ENCODE peak calls at places on chromosomes 7 and 10, in ten cellular contexts. One of them, this sample, is unnamed.

GRCh38 chr10:50416885-50417284 is 165.6 kb upstream of the ASAH2 start:
- DNase-seq in heart right ventricle: no peak
- DNase-seq in B cell: no peak
- DNase-seq in thoracic aorta: no peak
- DNase-seq in gastrocnemius medialis: no peak
- DNase-seq in tibial artery: no peak
- DNase-seq in bronchial epithelial cell: no peak
- DNase-seq in hepatocyte: no peak
- DNase-seq in HFFc6: no peak
- DNase-seq in RWPE1: no peak
- DNase-seq in this sample: peak; percentile 30

GRCh38 chr10:72733989-72734388 is 42.0 kb downstream of the MCU start:
- DNase-seq in B cell: no peak
- DNase-seq in gastrocnemius medialis: no peak
- DNase-seq in thoracic aorta: no peak
- DNase-seq in tibial artery: no peak
- DNase-seq in hepatocyte: no peak
- DNase-seq in heart right ventricle: no peak
- DNase-seq in HFFc6: no peak
- DNase-seq in bronchial epithelial cell: no peak
- DNase-seq in RWPE1: no peak
- DNase-seq in this sample: no peak

GRCh38 chr7:29332027-29332806 is 137.6 kb downstream of the CHN2 start:
- DNase-seq in RWPE1: no peak
- DNase-seq in heart right ventricle: no peak
- DNase-seq in B cell: no peak
- DNase-seq in HFFc6: no peak
- DNase-seq in bronchial epithelial cell: no peak
- DNase-seq in thoracic aorta: no peak
- DNase-seq in gastrocnemius medialis: no peak
- DNase-seq in tibial artery: no peak
- DNase-seq in hepatocyte: no peak
- DNase-seq in this sample: no peak

GRCh38 chr10:45006631-45007030 is 5.9 kb downstream of the ZNF22 start:
- DNase-seq in heart right ventricle: no peak
- DNase-seq in tibial artery: no peak
- DNase-seq in bronchial epithelial cell: no peak
- DNase-seq in gastrocnemius medialis: no peak
- DNase-seq in B cell: no peak
- DNase-seq in RWPE1: no peak
- DNase-seq in HFFc6: no peak
- DNase-seq in thoracic aorta: no peak
- DNase-seq in hepatocyte: no peak
- DNase-seq in this sample: no peak

GRCh38 chr10:48444266-48444665 is 137.8 kb downstream of the MAPK8 start:
- DNase-seq in HFFc6: peak; percentile 49
- DNase-seq in B cell: no peak
- DNase-seq in gastrocnemius medialis: no peak
- DNase-seq in RWPE1: peak; percentile 57
- DNase-seq in thoracic aorta: no peak
- DNase-seq in hepatocyte: peak; percentile 23
- DNase-seq in bronchial epithelial cell: peak; percentile 54
- DNase-seq in tibial artery: no peak
- DNase-seq in heart right ventricle: no peak
- DNase-seq in this sample: no peak

GRCh38 chr7:114916261-114916892 is 5.5 kb upstream of the MDFIC start:
- DNase-seq in heart right ventricle: no peak
- DNase-seq in HFFc6: no peak
- DNase-seq in tibial artery: no peak
- DNase-seq in hepatocyte: no peak
- DNase-seq in bronchial epithelial cell: no peak
- DNase-seq in gastrocnemius medialis: no peak
- DNase-seq in RWPE1: no peak
- DNase-seq in thoracic aorta: no peak
- DNase-seq in B cell: peak; percentile 50
- DNase-seq in this sample: peak; percentile 59

GRCh38 chr7:100162874-100163533 is 4.5 kb upstream of the TRAPPC14 start:
- DNase-seq in RWPE1: peak; percentile 82
- DNase-seq in hepatocyte: peak; percentile 51
- DNase-seq in thoracic aorta: no peak
- DNase-seq in tibial artery: no peak
- DNase-seq in gastrocnemius medialis: no peak
- DNase-seq in heart right ventricle: no peak
- DNase-seq in bronchial epithelial cell: peak; percentile 83
- DNase-seq in B cell: no peak
- DNase-seq in HFFc6: no peak
- DNase-seq in this sample: no peak

GRCh38 chr10:56551037-56551436 is 190.0 kb upstream of the ZWINT start:
- DNase-seq in gastrocnemius medialis: no peak
- DNase-seq in B cell: no peak
- DNase-seq in RWPE1: no peak
- DNase-seq in tibial artery: no peak
- DNase-seq in heart right ventricle: no peak
- DNase-seq in thoracic aorta: no peak
- DNase-seq in hepatocyte: no peak
- DNase-seq in HFFc6: no peak
- DNase-seq in bronchial epithelial cell: no peak
- DNase-seq in this sample: no peak

GRCh38 chr7:5528071-5528814 is 104.6 kb upstream of the TNRC18 start:
- DNase-seq in gastrocnemius medialis: peak; percentile 71
- DNase-seq in HFFc6: peak; percentile 71
- DNase-seq in bronchial epithelial cell: no peak
- DNase-seq in thoracic aorta: no peak
- DNase-seq in RWPE1: no peak
- DNase-seq in B cell: peak; percentile 42
- DNase-seq in hepatocyte: no peak
- DNase-seq in heart right ventricle: peak; percentile 30
- DNase-seq in tibial artery: peak; percentile 38
- DNase-seq in this sample: no peak

GRCh38 chr10:34826221-34826620 is 11.1 kb upstream of the PARD3 start:
- DNase-seq in bronchial epithelial cell: no peak
- DNase-seq in HFFc6: no peak
- DNase-seq in B cell: no peak
- DNase-seq in thoracic aorta: no peak
- DNase-seq in gastrocnemius medialis: no peak
- DNase-seq in RWPE1: no peak
- DNase-seq in hepatocyte: no peak
- DNase-seq in tibial artery: no peak
- DNase-seq in heart right ventricle: no peak
- DNase-seq in this sample: no peak

GRCh38 chr7:151759591-151760042 is 117.3 kb downstream of the PRKAG2 start:
- DNase-seq in RWPE1: peak; percentile 66
- DNase-seq in thoracic aorta: no peak
- DNase-seq in gastrocnemius medialis: peak; percentile 49
- DNase-seq in heart right ventricle: no peak
- DNase-seq in hepatocyte: peak; percentile 88
- DNase-seq in HFFc6: peak; percentile 32
- DNase-seq in B cell: peak; percentile 67
- DNase-seq in tibial artery: no peak
- DNase-seq in bronchial epithelial cell: peak; percentile 61
- DNase-seq in this sample: peak; percentile 84

GRCh38 chr7:122413339-122413738 is 108.8 kb upstream of the FEZF1 start:
- DNase-seq in heart right ventricle: no peak
- DNase-seq in HFFc6: no peak
- DNase-seq in gastrocnemius medialis: no peak
- DNase-seq in bronchial epithelial cell: no peak
- DNase-seq in tibial artery: no peak
- DNase-seq in B cell: no peak
- DNase-seq in hepatocyte: no peak
- DNase-seq in thoracic aorta: no peak
- DNase-seq in RWPE1: no peak
- DNase-seq in this sample: no peak

GRCh38 chr10:12252882-12253546 is 57.0 kb downstream of the CDC123 start:
- DNase-seq in RWPE1: no peak
- DNase-seq in bronchial epithelial cell: no peak
- DNase-seq in B cell: peak; percentile 83
- DNase-seq in tibial artery: no peak
- DNase-seq in HFFc6: no peak
- DNase-seq in hepatocyte: peak; percentile 17
- DNase-seq in heart right ventricle: no peak
- DNase-seq in thoracic aorta: no peak
- DNase-seq in gastrocnemius medialis: no peak
- DNase-seq in this sample: peak; percentile 69
- TF ChIP-seq CTCF in RWPE1: no peak
- TF ChIP-seq CTCF in bronchial epithelial cell: peak; percentile 29
- TF ChIP-seq CTCF in B cell: peak; percentile 82
- TF ChIP-seq CTCF in tibial artery: no peak
- TF ChIP-seq CTCF in HFFc6: peak; percentile 62
- TF ChIP-seq CTCF in hepatocyte: peak; percentile 14
- TF ChIP-seq CTCF in heart right ventricle: no peak
- TF ChIP-seq CTCF in thoracic aorta: no peak
- TF ChIP-seq CTCF in gastrocnemius medialis: no peak
- TF ChIP-seq CTCF in this sample: peak; percentile 46

DNA sequence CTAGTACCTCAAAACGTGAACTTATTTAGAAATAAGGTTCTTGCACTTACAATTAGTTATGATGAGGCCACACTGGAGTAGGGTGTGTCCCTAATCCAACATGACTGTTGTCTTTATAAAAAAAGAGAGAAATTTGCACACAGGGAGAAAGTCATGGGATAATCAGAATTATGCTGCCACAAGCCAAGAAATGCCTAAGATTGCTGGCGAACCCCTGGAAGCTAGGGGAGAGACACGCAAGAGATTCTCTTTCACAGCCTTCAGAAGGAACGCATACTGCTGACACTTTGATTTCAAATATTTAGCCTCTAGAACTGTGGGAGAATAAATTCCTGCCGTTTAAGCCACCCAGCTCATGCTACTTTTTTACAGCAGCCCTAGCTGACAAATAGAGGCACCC is 138.3 kb downstream of the CCDC71L start:
- DNase-seq in tibial artery: no peak
- DNase-seq in HFFc6: no peak
- DNase-seq in heart right ventricle: no peak
- DNase-seq in B cell: no peak
- DNase-seq in hepatocyte: no peak
- DNase-seq in thoracic aorta: no peak
- DNase-seq in gastrocnemius medialis: no peak
- DNase-seq in RWPE1: no peak
- DNase-seq in bronchial epithelial cell: no peak
- DNase-seq in this sample: no peak
- TF ChIP-seq CTCF in tibial artery: no peak
- TF ChIP-seq CTCF in HFFc6: no peak
- TF ChIP-seq CTCF in heart right ventricle: no peak
- TF ChIP-seq CTCF in B cell: no peak
- TF ChIP-seq CTCF in hepatocyte: no peak
- TF ChIP-seq CTCF in thoracic aorta: no peak
- TF ChIP-seq CTCF in gastrocnemius medialis: no peak
- TF ChIP-seq CTCF in RWPE1: no peak
- TF ChIP-seq CTCF in bronchial epithelial cell: no peak
- TF ChIP-seq CTCF in this sample: no peak

DNA sequence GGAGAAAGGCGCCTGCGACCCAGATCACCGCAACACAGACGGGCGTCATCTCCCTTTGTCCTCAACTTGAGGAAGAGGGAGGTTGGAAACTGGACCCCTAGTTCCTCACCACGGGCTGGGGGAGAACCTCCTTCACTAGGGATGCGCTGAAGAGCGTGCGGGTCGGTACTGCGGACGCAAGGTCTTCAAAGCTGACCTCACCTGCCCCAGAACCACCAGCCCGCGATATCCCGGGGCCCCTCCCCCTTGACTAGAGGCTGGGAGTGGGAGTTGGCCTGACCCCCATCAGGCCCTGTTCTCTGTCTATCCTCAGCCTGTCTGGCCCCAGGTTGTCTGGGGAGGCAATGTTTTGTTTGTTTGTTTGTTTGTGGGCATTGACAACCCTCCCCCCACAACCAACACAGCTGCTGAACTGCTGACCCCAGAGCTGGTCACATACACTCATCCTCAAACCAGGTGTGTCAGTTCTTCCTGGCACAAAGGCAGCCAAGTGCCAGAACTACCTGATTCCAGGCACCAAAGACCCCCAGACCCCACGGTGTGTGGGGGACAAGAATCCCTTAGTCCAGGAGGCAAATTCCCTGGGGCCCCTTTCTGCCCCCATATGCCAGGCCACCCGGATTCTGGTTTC is 2.9 kb downstream of the NPM3 start:
- DNase-seq in hepatocyte: no peak
- DNase-seq in RWPE1: no peak
- DNase-seq in HFFc6: no peak
- DNase-seq in gastrocnemius medialis: no peak
- DNase-seq in bronchial epithelial cell: no peak
- DNase-seq in heart right ventricle: no peak
- DNase-seq in B cell: no peak
- DNase-seq in thoracic aorta: no peak
- DNase-seq in tibial artery: no peak
- DNase-seq in this sample: no peak
- TF ChIP-seq CTCF in hepatocyte: no peak
- TF ChIP-seq CTCF in RWPE1: peak; percentile 49
- TF ChIP-seq CTCF in HFFc6: no peak
- TF ChIP-seq CTCF in gastrocnemius medialis: no peak
- TF ChIP-seq CTCF in bronchial epithelial cell: no peak
- TF ChIP-seq CTCF in heart right ventricle: no peak
- TF ChIP-seq CTCF in B cell: peak; percentile 34
- TF ChIP-seq CTCF in thoracic aorta: no peak
- TF ChIP-seq CTCF in tibial artery: no peak
- TF ChIP-seq CTCF in this sample: no peak

DNA sequence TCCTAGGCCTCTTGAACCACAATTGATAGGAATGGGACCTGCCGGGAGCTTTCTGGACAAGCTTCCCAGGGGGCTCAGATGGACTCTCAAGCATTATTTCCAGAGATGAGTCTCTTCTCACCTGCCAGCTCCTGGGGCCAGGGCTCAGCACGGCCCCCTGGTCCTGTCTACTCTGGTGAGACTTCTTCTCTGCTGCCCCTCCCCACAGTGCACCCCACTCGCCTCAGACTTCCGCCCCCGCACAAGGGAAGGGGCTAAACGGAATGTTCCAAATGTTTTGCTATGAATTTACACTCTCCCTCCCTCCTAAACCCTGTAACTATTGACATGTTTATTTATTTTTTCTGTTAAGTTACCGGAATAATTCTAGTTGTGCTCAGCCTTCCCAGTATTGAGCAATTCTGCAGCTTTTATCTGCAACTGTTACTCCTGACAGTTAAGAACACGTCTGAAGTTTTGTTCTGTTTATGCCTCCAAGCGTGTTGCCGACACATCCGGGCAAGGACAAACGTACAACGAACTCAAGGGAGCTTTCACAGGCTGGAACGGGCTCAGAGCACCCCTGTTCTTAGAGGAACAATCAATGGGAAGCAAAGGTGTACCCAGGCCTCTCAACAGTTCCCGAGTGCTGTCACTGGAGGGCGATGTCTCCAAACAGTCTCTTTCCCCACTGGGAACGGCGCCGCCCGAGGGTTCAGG is 55.2 kb downstream of the FHIP2A start:
- DNase-seq in RWPE1: peak; percentile 90
- DNase-seq in hepatocyte: peak; percentile 81
- DNase-seq in thoracic aorta: no peak
- DNase-seq in tibial artery: peak; percentile 33
- DNase-seq in HFFc6: peak; percentile 52
- DNase-seq in bronchial epithelial cell: peak; percentile 52
- DNase-seq in B cell: peak; percentile 32
- DNase-seq in gastrocnemius medialis: peak; percentile 53
- DNase-seq in heart right ventricle: peak; percentile 54
- DNase-seq in this sample: peak; percentile 73
- TF ChIP-seq CTCF in RWPE1: peak; percentile 84
- TF ChIP-seq CTCF in hepatocyte: peak; percentile 80
- TF ChIP-seq CTCF in thoracic aorta: peak; percentile 61
- TF ChIP-seq CTCF in tibial artery: peak; percentile 48
- TF ChIP-seq CTCF in HFFc6: peak; percentile 85
- TF ChIP-seq CTCF in bronchial epithelial cell: peak; percentile 96
- TF ChIP-seq CTCF in B cell: peak; percentile 46
- TF ChIP-seq CTCF in gastrocnemius medialis: peak; percentile 66
- TF ChIP-seq CTCF in heart right ventricle: peak; percentile 38
- TF ChIP-seq CTCF in this sample: peak; percentile 68

GRCh38 chr10:33215154-33215553 is 119.3 kb downstream of the NRP1 start:
- DNase-seq in HFFc6: peak; percentile 76
- DNase-seq in hepatocyte: peak; percentile 54
- DNase-seq in tibial artery: no peak
- DNase-seq in B cell: no peak
- DNase-seq in thoracic aorta: no peak
- DNase-seq in heart right ventricle: no peak
- DNase-seq in bronchial epithelial cell: peak; percentile 25
- DNase-seq in gastrocnemius medialis: no peak
- DNase-seq in RWPE1: no peak
- DNase-seq in this sample: no peak
- TF ChIP-seq CTCF in HFFc6: no peak
- TF ChIP-seq CTCF in hepatocyte: no peak
- TF ChIP-seq CTCF in tibial artery: no peak
- TF ChIP-seq CTCF in B cell: no peak
- TF ChIP-seq CTCF in thoracic aorta: no peak
- TF ChIP-seq CTCF in heart right ventricle: no peak
- TF ChIP-seq CTCF in bronchial epithelial cell: no peak
- TF ChIP-seq CTCF in gastrocnemius medialis: no peak
- TF ChIP-seq CTCF in RWPE1: no peak
- TF ChIP-seq CTCF in this sample: no peak